ENCODE peak calls at places on chromosomes 1 and 21, in nine cellular contexts. H, C, U, B, W, F, I, V and N are unnamed samples.

GRCh38 chr1:55146781-55147180 is 68.4 kb downstream of the USP24 start:
- DNase-seq in V (no peak), B (no peak), U (peak), C (peak), F (no peak), I (no peak), H (no peak), W (no peak), N (no peak)

GRCh38 chr1:188888387-188888786 is 1589.3 kb downstream of the BRINP3 start:
- DNase-seq in I (no peak), H (no peak), F (no peak), U (no peak), V (no peak), C (no peak), W (no peak), B (no peak), N (no peak)

GRCh38 chr1:6601049-6601864 is 1.4 kb downstream of the KLHL21 start:
- DNase-seq in F (peak), C (peak), H (peak), V (peak), B (peak), I (peak), W (peak), U (peak), N (no peak)

GRCh38 chr1:38735651-38736161 is 123.9 kb downstream of the RRAGC start:
- DNase-seq in U (no peak), F (no peak), H (no peak), W (peak), C (no peak), B (no peak), I (no peak), V (no peak), N (no peak)

GRCh38 chr1:228839656-228840055 is 104.4 kb downstream of the RHOU start:
- DNase-seq in W (no peak), F (no peak), I (no peak), U (no peak), V (no peak), C (no peak), H (no peak), B (no peak), N (no peak)

GRCh38 chr1:23561076-23561812 is 1.9 kb upstream of the ID3 start:
- DNase-seq in F (no peak), I (no peak), H (no peak), V (no peak), B (no peak), U (no peak), C (no peak), W (no peak), N (no peak)

GRCh38 chr1:16396591-16396990 is 29.5 kb downstream of the SZRD1 start:
- DNase-seq in C (no peak), V (no peak), U (peak), B (no peak), H (peak), I (no peak), W (peak), F (no peak), N (no peak)

GRCh38 chr1:156767879-156768608 is 709 bp downstream of the PRCC start:
- DNase-seq in C (no peak), F (no peak), H (peak), B (peak), W (peak), U (peak), V (no peak), I (no peak), N (no peak)

GRCh38 chr1:223001653-223002634 is 141.1 kb downstream of the TLR5 start:
- DNase-seq in H (no peak), U (no peak), C (no peak), F (no peak), I (no peak), W (no peak), B (no peak), V (no peak), N (no peak)

GRCh38 chr1:245155186-245156040 is 628 bp downstream of the KIF26B start:
- DNase-seq in U (no peak), H (no peak), V (peak), W (no peak), C (no peak), F (no peak), B (no peak), I (peak), N (no peak)

GRCh38 chr1:209926045-209926444 is 12.0 kb upstream of the SYT14 start:
- DNase-seq in I (no peak), V (no peak), W (peak), U (no peak), H (no peak), F (peak), B (no peak), C (no peak), N (no peak)

GRCh38 chr1:197773856-197774255 is 1.4 kb downstream of the DENND1B start:
- DNase-seq in U (no peak), V (no peak), B (no peak), H (no peak), W (no peak), C (no peak), F (no peak), I (no peak), N (no peak)

GRCh38 chr21:16572032-16572431 is 842.2 kb downstream of the USP25 start:
- DNase-seq in V (no peak), I (no peak), C (no peak), B (no peak), W (no peak), H (no peak), F (no peak), U (no peak), N (no peak)

GRCh38 chr1:115450641-115451040 is 112.6 kb upstream of the NGF start:
- DNase-seq in I (no peak), U (no peak), B (no peak), C (no peak), V (no peak), W (no peak), H (no peak), F (no peak), N (no peak)

GRCh38 chr1:92961896-92962752 is 862 bp upstream of the DIPK1A start:
- DNase-seq in C (peak), F (peak), V (peak), I (no peak), H (no peak), B (peak), U (no peak), W (peak), N (peak)

GRCh38 chr1:152037920-152038658 is 1.3 kb upstream of the S100A11 start:
- DNase-seq in V (no peak), I (no peak), F (no peak), B (no peak), H (no peak), C (no peak), U (no peak), W (no peak), N (no peak)

GRCh38 chr1:110310300-110310699 is 28.9 kb upstream of the RBM15 start:
- DNase-seq in I (no peak), V (no peak), H (no peak), F (no peak), U (peak), C (no peak), W (no peak), B (no peak), N (no peak)

GRCh38 chr21:46426313-46427046 is 32.2 kb upstream of the DIP2A start:
- DNase-seq in W (no peak), C (no peak), I (no peak), B (no peak), V (no peak), F (no peak), H (no peak), U (no peak), N (no peak)

GRCh38 chr21:26814374-26814773 is 30.8 kb downstream of the ADAMTS1 start:
- DNase-seq in C (no peak), W (no peak), V (no peak), H (no peak), F (no peak), U (no peak), B (no peak), I (no peak), N (no peak)

GRCh38 chr1:228149341-228150020 is at the start of gene GJC2:
- DNase-seq in U (no peak), V (no peak), I (no peak), B (no peak), F (no peak), W (no peak), C (no peak), H (no peak), N (no peak)

GRCh38 chr1:173424786-173425407 is 52.2 kb upstream of the PRDX6 start:
- DNase-seq in C (no peak), B (no peak), V (no peak), U (no peak), W (no peak), I (no peak), F (peak), H (no peak), N (peak)

GRCh38 chr1:149928388-149928724 is 753 bp upstream of the SF3B4 start:
- DNase-seq in F (no peak), H (no peak), W (no peak), B (no peak), V (no peak), I (no peak), C (no peak), U (no peak), N (no peak)

GRCh38 chr1:220124542-220124941 is 30.6 kb downstream of the IARS2 start:
- DNase-seq in W (no peak), F (peak), B (no peak), V (no peak), U (no peak), C (no peak), I (no peak), H (no peak), N (no peak)

GRCh38 chr1:36306210-36306901 is at the start of gene SH3D21:
- DNase-seq in I (no peak), W (no peak), F (no peak), C (peak), H (peak), U (peak), B (peak), V (no peak), N (peak)

GRCh38 chr1:34166191-34167090 is 1.4 kb upstream of the CSMD2 start:
- DNase-seq in W (no peak), I (no peak), F (no peak), V (no peak), C (no peak), H (peak), B (no peak), U (peak), N (no peak)

GRCh38 chr21:38773108-38774061 is 32.3 kb upstream of the ETS2 start:
- DNase-seq in W (peak), H (peak), V (peak), F (peak), I (peak), B (no peak), U (no peak), C (no peak), N (no peak)

GRCh38 chr1:87682565-87682964 is 353.9 kb downstream of the LMO4 start:
- DNase-seq in F (no peak), W (no peak), B (no peak), V (no peak), C (no peak), I (no peak), U (no peak), H (no peak), N (no peak)

GRCh38 chr1:183877321-183877720 is 72.4 kb downstream of the RGL1 start:
- DNase-seq in V (no peak), F (no peak), W (peak), I (no peak), H (peak), C (peak), B (no peak), U (peak), N (no peak)

GRCh38 chr21:14591882-14592281 is 45.8 kb upstream of the SAMSN1 start:
- DNase-seq in W (peak), C (peak), I (peak), F (no peak), V (no peak), B (no peak), H (peak), U (peak), N (no peak)

DNA sequence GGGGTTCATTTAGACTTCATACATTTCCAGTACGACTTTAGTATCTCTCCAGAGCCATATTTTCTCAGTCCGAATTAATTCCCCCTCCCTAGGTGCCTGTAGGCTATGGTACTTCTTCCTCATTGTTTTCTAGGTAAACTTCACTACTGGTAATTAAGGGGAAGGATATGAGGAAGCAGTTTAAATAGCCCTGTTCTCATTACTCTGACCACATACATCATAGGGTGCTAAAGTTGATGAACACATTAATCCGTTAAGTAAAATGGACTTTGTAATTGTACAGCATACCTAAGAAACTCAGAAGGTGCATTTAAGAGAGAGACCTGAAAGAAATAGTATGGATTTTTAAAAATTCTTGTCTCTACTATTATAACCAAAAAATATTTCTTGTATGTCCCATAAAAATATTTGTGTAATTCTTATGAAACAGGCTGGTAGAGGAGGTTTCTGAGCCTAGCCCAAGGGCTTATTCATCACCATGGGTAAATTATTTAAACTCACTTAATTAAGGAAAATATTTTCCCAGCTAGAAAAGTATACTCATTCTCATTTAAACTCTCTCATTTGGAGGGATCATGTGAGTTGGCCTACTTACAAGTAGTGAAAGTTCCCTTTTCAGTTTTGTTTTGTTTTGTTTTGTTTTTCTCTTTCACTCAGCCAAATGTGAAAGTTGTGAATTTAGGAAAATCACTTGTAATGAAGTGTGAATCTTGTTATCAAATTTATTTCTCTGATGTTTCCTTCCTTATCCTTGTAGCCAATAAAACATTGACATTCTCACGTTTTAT is 2.0 kb downstream of the PRMT6 start:
- DNase-seq in F (no peak), H (no peak), I (no peak), B (no peak), C (no peak), V (no peak), W (no peak), U (no peak), N (no peak)
- H3K4me3 ChIP-seq in F (no peak), H (peak), I (no peak), B (peak), C (peak), V (no peak), W (peak), U (no peak), N (peak)

GRCh38 chr1:32496127-32496526 is 31.3 kb downstream of the ZBTB8B start:
- DNase-seq in U (no peak), W (peak), I (no peak), V (no peak), B (no peak), C (no peak), H (no peak), F (no peak), N (no peak)
- H3K4me3 ChIP-seq in U (no peak), W (peak), I (no peak), V (no peak), B (no peak), C (no peak), H (no peak), F (no peak), N (no peak)

DNA sequence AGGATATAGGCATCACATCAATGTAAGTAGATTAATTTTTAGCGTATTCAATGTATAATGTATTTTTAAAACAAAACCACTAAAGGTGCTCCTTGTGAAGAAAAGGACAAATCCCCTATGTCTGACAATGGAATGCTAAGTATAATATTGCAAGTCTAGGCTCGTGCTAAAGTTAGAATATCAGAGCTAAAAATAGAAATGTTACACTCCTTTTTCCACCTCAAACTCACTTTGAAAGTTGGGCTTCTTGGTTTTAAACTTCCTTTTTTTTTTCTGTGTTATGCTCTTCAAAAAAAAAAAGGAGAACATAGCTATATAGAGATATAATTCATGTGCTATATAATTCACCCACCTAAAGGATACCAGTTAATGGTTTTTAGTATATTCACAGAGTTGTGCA is 3.6 kb upstream of the SERBP1 start:
- DNase-seq in C (no peak), V (no peak), F (no peak), H (no peak), I (no peak), U (no peak), W (no peak), B (no peak), N (no peak)
- H3K4me3 ChIP-seq in C (no peak), V (no peak), F (no peak), H (no peak), I (no peak), U (no peak), W (no peak), B (no peak), N (no peak)

GRCh38 chr1:8915446-8915845 is 30.2 kb upstream of the CA6 start:
- DNase-seq in C (no peak), F (no peak), I (no peak), H (no peak), W (no peak), V (no peak), B (no peak), U (no peak), N (no peak)
- H3K4me3 ChIP-seq in C (no peak), F (no peak), I (no peak), H (no peak), W (no peak), V (no peak), B (no peak), U (no peak), N (no peak)

GRCh38 chr1:20485527-20486456 is at the start of gene CAMK2N1:
- DNase-seq in C (peak), B (peak), V (peak), H (peak), F (no peak), I (no peak), W (peak), U (peak), N (peak)

GRCh38 chr1:20486457-20487235 is 636 bp upstream of the CAMK2N1 start:
- DNase-seq in H (peak), U (peak), C (peak), F (no peak), W (peak), V (peak), I (no peak), B (no peak), N (peak)

GRCh38 chr1:20483833-20484525 is 2.0 kb downstream of the CAMK2N1 start:
- DNase-seq in F (no peak), W (no peak), B (no peak), H (peak), C (no peak), V (no peak), U (no peak), I (no peak), N (peak)

GRCh38 chr1:20484526-20485462 is 1.2 kb downstream of the CAMK2N1 start:
- DNase-seq in U (peak), H (peak), V (no peak), I (no peak), C (no peak), B (no peak), W (no peak), F (no peak), N (no peak)

DNA sequence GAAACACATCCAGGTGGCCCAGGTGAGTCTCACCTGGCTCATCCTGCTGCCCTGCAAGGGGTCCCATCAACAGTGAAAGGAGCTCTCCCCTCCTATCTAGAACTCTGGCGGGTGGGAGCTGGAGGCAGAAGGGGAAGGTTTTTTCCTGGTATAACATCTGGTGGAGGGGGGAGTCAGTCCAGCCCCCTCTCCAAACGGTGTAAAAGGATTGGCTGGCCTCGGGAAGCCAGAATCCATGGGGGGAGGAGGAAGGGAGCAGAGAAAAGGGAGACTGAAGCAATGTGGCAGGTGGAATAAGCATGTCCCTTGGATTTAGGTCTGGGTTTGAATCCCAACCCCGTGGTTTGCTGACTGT is 1.2 kb upstream of the CAMK2N1 start:
- DNase-seq in B (no peak), U (no peak), H (no peak), W (no peak), F (no peak), I (no peak), C (no peak), V (no peak), N (no peak)
- H3K4me3 ChIP-seq in B (no peak), U (no peak), H (peak), W (no peak), F (no peak), I (no peak), C (peak), V (peak), N (peak)

GRCh38 chr1:226625832-226626576 is 77.4 kb downstream of the STUM start:
- DNase-seq in V (no peak), I (no peak), U (no peak), W (no peak), F (no peak), H (no peak), C (no peak), B (no peak), N (no peak)

GRCh38 chr1:226627050-226627755 is 78.6 kb downstream of the STUM start:
- DNase-seq in I (no peak), F (no peak), H (no peak), V (no peak), U (no peak), B (no peak), W (no peak), C (no peak), N (no peak)

GRCh38 chr1:226627924-226628623 is 79.5 kb downstream of the STUM start:
- DNase-seq in V (no peak), W (no peak), F (no peak), I (no peak), U (no peak), C (no peak), H (no peak), B (no peak), N (no peak)

GRCh38 chr1:226625326-226625725 is 76.8 kb downstream of the STUM start:
- DNase-seq in V (no peak), U (no peak), I (no peak), W (no peak), C (no peak), B (no peak), F (no peak), H (no peak), N (no peak)

DNA sequence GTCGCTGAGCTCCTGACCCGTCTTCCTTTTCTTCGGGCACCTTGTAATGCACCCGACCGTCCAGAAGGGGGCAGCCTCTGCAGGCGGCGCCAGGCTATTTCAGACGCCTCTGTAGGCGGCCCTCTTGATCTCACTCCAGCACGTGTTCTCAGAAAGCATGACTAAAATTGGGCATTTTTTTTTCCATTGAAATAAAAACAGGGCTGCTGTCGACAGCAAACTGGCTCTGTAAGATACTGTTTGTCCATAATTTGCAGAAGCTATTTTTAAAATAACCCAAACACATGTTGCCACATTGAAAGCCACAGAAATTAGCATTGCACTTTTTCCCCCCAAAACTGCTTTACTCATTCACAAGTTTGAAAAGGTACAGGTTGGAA is 78.0 kb downstream of the STUM start:
- DNase-seq in B (peak), V (peak), W (peak), F (no peak), I (peak), U (peak), C (peak), H (peak), N (peak)
- H3K4me3 ChIP-seq in B (peak), V (no peak), W (no peak), F (no peak), I (no peak), U (no peak), C (peak), H (no peak), N (no peak)

GRCh38 chr1:231417503-231417902 is 4.6 kb downstream of the EGLN1 start:
- DNase-seq in C (no peak), U (no peak), H (no peak), W (no peak), I (no peak), B (no peak), F (no peak), V (no peak), N (no peak)

GRCh38 chr1:231419738-231420298 is 2.3 kb downstream of the EGLN1 start:
- DNase-seq in H (no peak), C (no peak), W (no peak), F (no peak), U (no peak), V (no peak), I (no peak), B (no peak), N (no peak)

GRCh38 chr1:231418101-231418740 is 3.9 kb downstream of the EGLN1 start:
- DNase-seq in C (no peak), F (no peak), W (no peak), H (no peak), B (no peak), U (no peak), V (no peak), I (no peak), N (no peak)

GRCh38 chr1:231419147-231419546 is 2.9 kb downstream of the EGLN1 start:
- DNase-seq in B (no peak), C (no peak), F (no peak), H (no peak), V (no peak), W (no peak), U (no peak), I (no peak), N (no peak)

GRCh38 chr1:231418741-231419107 is 3.4 kb downstream of the EGLN1 start:
- DNase-seq in V (no peak), B (no peak), I (no peak), C (no peak), U (no peak), H (no peak), F (no peak), W (no peak), N (no peak)
- H3K4me3 ChIP-seq in V (peak), B (peak), I (peak), C (peak), U (no peak), H (peak), F (peak), W (peak), N (peak)